ENCODE peak calls at places on chromosomes 7 and 10, in four cellular contexts. P is IMR-90, H is SK-N-SH, K is GM12878. E is an unnamed sample.

GRCh38 chr10:110324201-110324804 is 19.6 kb upstream of the SMNDC1 start:
- DNase-seq in P (peak), H (no peak), K (no peak), E (peak)

GRCh38 chr7:132771301-132771730 is 195.0 kb upstream of the PLXNA4 start:
- DNase-seq in P (no peak), H (no peak), K (no peak), E (no peak)

GRCh38 chr10:100009793-100010676 is at the start of gene DNMBP:
- DNase-seq in P (peak), H (peak), K (no peak), E (peak)

GRCh38 chr7:159019111-159019510 is 125.6 kb downstream of the VIPR2 start:
- DNase-seq in P (no peak), H (no peak), K (no peak), E (no peak)

GRCh38 chr10:120495226-120495625 is 38.2 kb downstream of the PLPP4 start:
- DNase-seq in P (no peak), H (peak), K (no peak), E (no peak)

GRCh38 chr10:124670849-124671248 is 73.3 kb downstream of the FAM53B start:
- DNase-seq in P (no peak), H (peak), K (no peak), E (no peak)

GRCh38 chr10:25747038-25747437 is 187.0 kb upstream of the MYO3A start:
- DNase-seq in P (no peak), H (no peak), K (no peak), E (no peak)

GRCh38 chr10:42943025-42943818 is 133.6 kb upstream of the RET start:
- DNase-seq in P (no peak), H (no peak), K (no peak), E (no peak)

GRCh38 chr10:124827474-124827873 is 25.9 kb downstream of the ABRAXAS2 start:
- DNase-seq in P (peak), H (peak), K (no peak), E (peak)

GRCh38 chr7:44914992-44915607 is 29.8 kb upstream of the PURB start:
- DNase-seq in P (no peak), H (no peak), K (peak), E (no peak)

GRCh38 chr7:96069361-96069760 is 252.5 kb downstream of the SLC25A13 start:
- DNase-seq in P (no peak), H (no peak), K (no peak), E (no peak)

GRCh38 chr10:97915761-97916160 is 66.1 kb downstream of the GOLGA7B start:
- DNase-seq in P (no peak), H (no peak), K (no peak), E (no peak)

GRCh38 chr7:101363734-101364374 is 1.2 kb downstream of the COL26A1 start:
- DNase-seq in P (peak), H (peak), K (no peak), E (peak)

GRCh38 chr10:78749200-78749599 is 319.6 kb upstream of the ZMIZ1 start:
- DNase-seq in P (no peak), H (no peak), K (no peak), E (no peak)

GRCh38 chr7:123797673-123798526 is 47.1 kb upstream of the HYAL4 start:
- DNase-seq in P (peak), H (peak), K (no peak), E (peak)

GRCh38 chr10:61283489-61284221 is 169.5 kb downstream of the TMEM26 start:
- DNase-seq in P (no peak), H (no peak), K (no peak), E (no peak)

GRCh38 chr10:73991846-73992245 is 6.1 kb upstream of the VCL start:
- DNase-seq in P (no peak), H (no peak), K (no peak), E (no peak)

GRCh38 chr7:29412912-29413311 is 150.7 kb upstream of the PRR15 start:
- DNase-seq in P (no peak), H (no peak), K (no peak), E (no peak)

GRCh38 chr10:78397796-78398195 is 364.1 kb downstream of the RPS24 start:
- DNase-seq in P (no peak), H (no peak), K (no peak), E (no peak)

GRCh38 chr7:108134486-108134885 is 4.3 kb upstream of the LAMB4 start:
- DNase-seq in P (no peak), H (no peak), K (no peak), E (no peak)

GRCh38 chr10:18312385-18313145 is 172.3 kb downstream of the CACNB2 start:
- DNase-seq in P (peak), H (peak), K (no peak), E (peak)

GRCh38 chr7:150903627-150904026 is 51.3 kb downstream of the AOC1 start:
- DNase-seq in P (peak), H (peak), K (no peak), E (peak)

GRCh38 chr7:110407706-110408105 is 683.2 kb upstream of the LRRN3 start:
- DNase-seq in P (peak), H (no peak), K (no peak), E (no peak)

GRCh38 chr7:139776486-139777303 is 1.1 kb downstream of the HIPK2 start:
- DNase-seq in P (peak), H (peak), K (peak), E (peak)

GRCh38 chr7:29924006-29924405 is 65.6 kb downstream of the SCRN1 start:
- DNase-seq in P (no peak), H (no peak), K (no peak), E (no peak)

GRCh38 chr10:3606309-3606708 is 178.7 kb downstream of the KLF6 start:
- DNase-seq in P (no peak), H (no peak), K (no peak), E (no peak)

GRCh38 chr7:28483112-28483511 is 70.8 kb downstream of the CREB5 start:
- DNase-seq in P (peak), H (no peak), K (no peak), E (no peak)

GRCh38 chr10:69639291-69640195 is 9.5 kb downstream of the FAM241B start:
- DNase-seq in P (peak), H (peak), K (peak), E (peak)

GRCh38 chr10:34295142-34295548 is 520.0 kb downstream of the PARD3 start:
- DNase-seq in P (peak), H (no peak), K (no peak), E (no peak)
- TF ChIP-seq RCOR1 in P (no peak), H (no peak), K (no peak), E (no peak)

GRCh38 chr7:130993671-130994365 is 259.8 kb upstream of the KLF14 start:
- DNase-seq in P (no peak), H (no peak), K (no peak), E (no peak)

GRCh38 chr7:130987092-130987491 is 253.1 kb upstream of the KLF14 start:
- DNase-seq in P (no peak), H (no peak), K (no peak), E (peak)

GRCh38 chr7:130989006-130989795 is 255.2 kb upstream of the KLF14 start:
- DNase-seq in P (no peak), H (no peak), K (no peak), E (no peak)

GRCh38 chr7:130988443-130988842 is 254.4 kb upstream of the KLF14 start:
- DNase-seq in P (peak), H (peak), K (no peak), E (no peak)

DNA sequence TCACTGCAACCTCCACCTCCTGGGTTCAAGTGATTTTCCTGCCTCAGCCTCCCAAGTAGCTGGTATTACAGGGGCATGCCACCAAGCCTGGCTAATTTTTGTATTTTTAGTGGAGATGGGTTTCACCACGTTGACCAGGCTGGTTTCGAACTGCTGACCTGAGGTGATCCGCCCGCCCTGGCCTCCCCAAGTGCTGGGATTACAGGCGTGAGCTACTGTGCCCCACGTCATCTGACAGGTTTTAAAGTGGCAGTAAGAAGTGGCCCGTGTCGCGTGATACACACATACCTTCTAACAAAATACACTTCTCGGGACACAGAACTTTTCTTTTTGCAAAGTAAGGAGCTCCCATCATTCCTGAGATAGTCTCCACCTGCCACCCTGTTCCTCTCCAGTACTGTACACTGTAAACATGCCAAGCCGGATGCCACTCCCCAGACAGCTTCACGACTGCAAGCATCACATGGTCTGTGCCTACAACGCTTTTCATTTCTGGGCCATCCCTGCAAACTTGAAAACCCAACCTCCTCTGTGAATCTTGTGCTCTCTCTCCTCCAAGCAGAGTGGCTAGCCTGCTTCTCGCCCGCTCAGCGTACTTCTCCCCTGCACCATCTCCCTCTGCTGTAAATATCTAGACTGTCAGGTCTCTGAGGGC is 256.3 kb upstream of the KLF14 start:
- DNase-seq in P (no peak), H (no peak), K (no peak), E (no peak)
- TF ChIP-seq RCOR1 in P (no peak), H (no peak), K (no peak), E (no peak)

GRCh38 chr7:137755438-137755837 is 91.3 kb downstream of the DGKI start:
- DNase-seq in P (no peak), H (no peak), K (no peak), E (no peak)

GRCh38 chr7:137760111-137760510 is 86.7 kb downstream of the DGKI start:
- DNase-seq in P (no peak), H (peak), K (no peak), E (no peak)

GRCh38 chr7:137754076-137754851 is 92.5 kb downstream of the DGKI start:
- DNase-seq in P (peak), H (no peak), K (peak), E (no peak)

GRCh38 chr7:137755846-137756685 is 90.7 kb downstream of the DGKI start:
- DNase-seq in P (peak), H (no peak), K (no peak), E (no peak)

DNA sequence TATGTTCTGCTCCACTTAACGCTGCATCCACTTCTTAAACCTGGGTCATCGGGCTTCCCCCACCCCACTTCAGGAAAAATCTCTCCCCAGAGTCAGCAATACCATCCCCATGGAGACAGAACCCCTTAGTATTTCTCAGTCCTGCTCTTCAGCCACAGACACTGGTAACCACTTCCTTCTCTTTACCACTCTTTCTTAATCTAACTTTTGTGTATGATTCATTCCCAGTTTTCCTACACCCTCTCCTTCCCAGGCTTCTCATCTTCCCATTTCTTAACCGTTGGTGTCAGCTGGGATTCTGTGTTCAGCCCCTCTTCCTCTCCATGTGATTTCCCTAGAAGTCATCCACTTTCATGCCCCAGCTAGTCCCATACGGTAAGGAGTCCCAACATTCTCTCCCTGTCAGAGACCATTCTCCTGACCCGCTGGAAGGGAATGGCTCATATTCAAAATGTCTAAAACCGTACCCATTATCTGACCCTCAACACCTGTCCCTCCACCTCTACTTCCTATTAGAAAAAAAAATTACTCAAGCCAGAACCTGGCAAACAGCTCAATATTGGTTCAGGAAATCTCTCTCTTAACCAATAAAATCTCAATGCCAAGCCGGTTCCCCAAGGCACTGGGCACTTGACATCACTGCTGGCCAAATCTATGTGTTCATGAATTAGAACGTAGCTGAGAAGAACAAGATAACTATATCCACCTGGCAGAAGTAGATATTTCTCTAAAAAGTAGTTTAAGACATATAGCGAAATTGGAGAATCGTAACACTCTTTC is 89.4 kb downstream of the DGKI start:
- DNase-seq in P (peak), H (no peak), K (no peak), E (no peak)
- TF ChIP-seq RCOR1 in P (no peak), H (no peak), K (no peak), E (no peak)

GRCh38 chr10:118564652-118565051 is 30.8 kb downstream of the PRLHR start:
- DNase-seq in P (no peak), H (peak), K (no peak), E (peak)
- TF ChIP-seq RCOR1 in P (no peak), H (no peak), K (no peak), E (no peak)

E was measured in A549.